ENCODE peak calls at places on chromosome 6, in seven cellular contexts. B is ecto neural progenitor cell; M is colonic mucosa; C is fibroblast of mammary gland; F is effector CD4-positive, alpha-beta T cell; Q is heart left ventricle; T is brain pericyte. Z is an unnamed sample.

GRCh38 chr6:36297511-36297910 is 27.7 kb downstream of the PNPLA1 start:
- DNase-seq in B (no peak), M (no peak), C (no peak), F (no peak), Q (no peak), T (no peak), Z (no peak)

GRCh38 chr6:110628330-110628729 is 151.9 kb upstream of the SLC22A16 start:
- DNase-seq in B (no peak), M (no peak), C (peak), F (no peak), Q (no peak), T (no peak), Z (no peak)

GRCh38 chr6:159904497-159904911 is 13.7 kb downstream of the MAS1 start:
- DNase-seq in B (no peak), M (no peak), C (no peak), F (no peak), Q (no peak), T (no peak), Z (no peak)

GRCh38 chr6:111926731-111927302 is 53.6 kb upstream of the FYN start:
- DNase-seq in B (no peak), M (no peak), C (no peak), F (no peak), Q (no peak), T (no peak), Z (no peak)

GRCh38 chr6:25866011-25866410 is 8.0 kb downstream of the SLC17A3 start:
- DNase-seq in B (no peak), M (no peak), C (no peak), F (peak), Q (no peak), T (no peak), Z (no peak)

GRCh38 chr6:100751590-100751989 is 129.5 kb downstream of the ASCC3 start:
- DNase-seq in B (no peak), M (no peak), C (no peak), F (no peak), Q (no peak), T (no peak), Z (no peak)

GRCh38 chr6:77502966-77503365 is 39.7 kb upstream of the HTR1B start:
- DNase-seq in B (no peak), M (no peak), C (no peak), F (no peak), Q (no peak), T (no peak), Z (no peak)

GRCh38 chr6:118872726-118873125 is 21.2 kb upstream of the ASF1A start:
- DNase-seq in B (no peak), M (no peak), C (no peak), F (no peak), Q (no peak), T (no peak), Z (no peak)

GRCh38 chr6:161266866-161267265 is 7.0 kb downstream of the AGPAT4 start:
- DNase-seq in B (no peak), M (no peak), C (no peak), F (no peak), Q (no peak), T (no peak), Z (no peak)

GRCh38 chr6:170051229-170052172 is 239.4 kb downstream of the DLL1 start:
- DNase-seq in B (no peak), M (no peak), C (no peak), F (no peak), Q (peak), T (no peak), Z (no peak)

GRCh38 chr6:146351018-146351417 is 192.6 kb upstream of the RAB32 start:
- DNase-seq in B (no peak), M (no peak), C (no peak), F (no peak), Q (no peak), T (no peak), Z (no peak)

GRCh38 chr6:13030421-13030820 is 297.9 kb downstream of the TBC1D7 start:
- DNase-seq in B (no peak), M (no peak), C (no peak), F (no peak), Q (no peak), T (no peak), Z (no peak)

GRCh38 chr6:96522469-96523009 is 933 bp downstream of the UFL1 start:
- DNase-seq in B (no peak), M (no peak), C (peak), F (no peak), Q (no peak), T (no peak), Z (no peak)

GRCh38 chr6:144855812-144856531 is 570.8 kb downstream of the UTRN start:
- DNase-seq in B (no peak), M (no peak), C (no peak), F (no peak), Q (no peak), T (no peak), Z (no peak)

GRCh38 chr6:69887714-69888345 is 21.5 kb downstream of the COL19A1 start:
- DNase-seq in B (no peak), M (no peak), C (no peak), F (no peak), Q (no peak), T (no peak), Z (no peak)

GRCh38 chr6:84728602-84729001 is 35.8 kb downstream of the TBX18 start:
- DNase-seq in B (no peak), M (no peak), C (peak), F (no peak), Q (no peak), T (no peak), Z (no peak)

GRCh38 chr6:53717571-53717970 is 52.0 kb upstream of the KLHL31 start:
- DNase-seq in B (no peak), M (no peak), C (peak), F (no peak), Q (no peak), T (no peak), Z (no peak)

GRCh38 chr6:26307830-26308229 is 57.2 kb upstream of the BTN3A2 start:
- DNase-seq in B (no peak), M (no peak), C (no peak), F (no peak), Q (no peak), T (no peak), Z (no peak)

GRCh38 chr6:135583256-135583758 is 85.8 kb upstream of the AHI1 start:
- DNase-seq in B (no peak), M (no peak), C (peak), F (no peak), Q (no peak), T (no peak), Z (no peak)

GRCh38 chr6:106055442-106055975 is 30.6 kb upstream of the PRDM1 start:
- DNase-seq in B (no peak), M (no peak), C (no peak), F (no peak), Q (no peak), T (no peak), Z (no peak)

GRCh38 chr6:90095788-90096187 is 200.9 kb downstream of the BACH2 start:
- DNase-seq in B (no peak), M (no peak), C (peak), F (no peak), Q (no peak), T (no peak), Z (no peak)

GRCh38 chr6:36204068-36204753 is 7.7 kb downstream of the BRPF3 start:
- DNase-seq in B (no peak), M (no peak), C (no peak), F (peak), Q (no peak), T (no peak), Z (no peak)

GRCh38 chr6:4124361-4124760 is 11.0 kb downstream of the ECI2 start:
- DNase-seq in B (no peak), M (no peak), C (no peak), F (no peak), Q (no peak), T (no peak), Z (no peak)